ENCODE peak calls at places on chromosomes 1 and 21, in six cellular contexts. I is tibial artery; O is NT2/D1; A is stimulated activated naive CD4-positive, alpha-beta T cell; C is MCF 10A; G is OCI-LY7. D is an unnamed sample.

GRCh38 chr1:66282343-66282852 is 251.6 kb upstream of the SGIP1 start:
- DNase-seq in I (no peak), O (no peak), A (peak), C (peak), G (peak), D (no peak)

GRCh38 chr21:29271927-29272333 is 26.8 kb upstream of the BACH1 start:
- DNase-seq in I (no peak), O (no peak), A (no peak), C (no peak), G (no peak), D (no peak)

GRCh38 chr21:33197546-33197945 is 32.2 kb upstream of the IFNAR2 start:
- DNase-seq in I (no peak), O (no peak), A (no peak), C (no peak), G (no peak), D (no peak)

GRCh38 chr1:171486048-171486519 is 754 bp downstream of the PRRC2C start:
- DNase-seq in I (no peak), O (peak), A (peak), C (peak), G (peak), D (peak)

GRCh38 chr1:205907794-205908193 is 35.5 kb downstream of the SLC26A9 start:
- DNase-seq in I (no peak), O (peak), A (no peak), C (peak), G (peak), D (no peak)

GRCh38 chr1:37682334-37682987 is 9.9 kb upstream of the CDCA8 start:
- DNase-seq in I (peak), O (peak), A (peak), C (peak), G (peak), D (peak)

GRCh38 chr1:62917805-62918204 is 133.9 kb downstream of the ATG4C start:
- DNase-seq in I (no peak), O (no peak), A (no peak), C (no peak), G (no peak), D (no peak)

GRCh38 chr1:78329475-78329874 is 161.3 kb upstream of the PTGFR start:
- DNase-seq in I (no peak), O (no peak), A (no peak), C (no peak), G (no peak), D (no peak)

GRCh38 chr1:225921734-225922709 is 2.0 kb downstream of the PYCR2 start:
- DNase-seq in I (no peak), O (no peak), A (no peak), C (peak), G (no peak), D (peak)

GRCh38 chr1:197912739-197913494 is 4.3 kb upstream of the LHX9 start:
- DNase-seq in I (no peak), O (no peak), A (no peak), C (no peak), G (no peak), D (no peak)

GRCh38 chr1:35807614-35808375 is at the start of gene AGO4:
- DNase-seq in I (peak), O (no peak), A (no peak), C (peak), G (peak), D (peak)

GRCh38 chr1:67683736-67684525 is 1.1 kb upstream of the GADD45A start:
- DNase-seq in I (no peak), O (no peak), A (no peak), C (peak), G (no peak), D (no peak)

GRCh38 chr1:222071313-222071886 is 329.5 kb upstream of the DUSP10 start:
- DNase-seq in I (no peak), O (peak), A (no peak), C (no peak), G (no peak), D (no peak)

GRCh38 chr1:232378266-232379041 is 251.5 kb downstream of the SIPA1L2 start:
- DNase-seq in I (no peak), O (no peak), A (no peak), C (no peak), G (no peak), D (no peak)

GRCh38 chr1:28129150-28129549 is 40.7 kb upstream of the EYA3 start:
- DNase-seq in I (no peak), O (no peak), A (no peak), C (peak), G (no peak), D (no peak)

GRCh38 chr1:202858789-202859414 is 30.0 kb downstream of the RABIF start:
- DNase-seq in I (no peak), O (no peak), A (no peak), C (no peak), G (no peak), D (no peak)

GRCh38 chr1:161707503-161707902 is 474 bp downstream of the FCRLA start:
- DNase-seq in I (no peak), O (no peak), A (no peak), C (no peak), G (no peak), D (no peak)

GRCh38 chr1:205013683-205014367 is 29.2 kb upstream of the CNTN2 start:
- DNase-seq in I (no peak), O (peak), A (no peak), C (peak), G (no peak), D (no peak)

GRCh38 chr1:17282836-17283235 is 25.2 kb upstream of the PADI4 start:
- DNase-seq in I (no peak), O (no peak), A (no peak), C (no peak), G (no peak), D (no peak)

GRCh38 chr1:1777950-1778826 is at the start of gene NADK:
- DNase-seq in I (peak), O (no peak), A (peak), C (peak), G (peak), D (peak)

GRCh38 chr1:22117238-22117637 is 25.7 kb downstream of the WNT4 start:
- DNase-seq in I (no peak), O (no peak), A (no peak), C (no peak), G (no peak), D (no peak)

GRCh38 chr1:235972316-235973090 is 92.4 kb downstream of the NID1 start:
- DNase-seq in I (no peak), O (no peak), A (no peak), C (no peak), G (peak), D (no peak)

GRCh38 chr1:204464701-204465100 is 29.9 kb downstream of the PIK3C2B start:
- DNase-seq in I (no peak), O (no peak), A (no peak), C (no peak), G (no peak), D (no peak)

GRCh38 chr1:67256291-67257172 is 51.1 kb upstream of the IL12RB2 start:
- DNase-seq in I (no peak), O (peak), A (no peak), C (peak), G (no peak), D (no peak)

GRCh38 chr1:247210062-247210385 is 38.2 kb upstream of the ZNF124 start:
- DNase-seq in I (no peak), O (no peak), A (no peak), C (peak), G (no peak), D (no peak)

GRCh38 chr1:1116701-1117468 is 996 bp upstream of the C1orf159 start:
- DNase-seq in I (peak), O (no peak), A (no peak), C (no peak), G (no peak), D (no peak)

GRCh38 chr1:63799810-63800209 is 26.0 kb downstream of the ROR1 start:
- DNase-seq in I (no peak), O (no peak), A (no peak), C (no peak), G (no peak), D (no peak)

GRCh38 chr1:11158720-11159321 is 30.3 kb upstream of the ANGPTL7 start:
- DNase-seq in I (no peak), O (no peak), A (no peak), C (peak), G (no peak), D (no peak)

GRCh38 chr1:116178837-116179236 is 67.6 kb downstream of the MAB21L3 start:
- DNase-seq in I (no peak), O (no peak), A (no peak), C (no peak), G (no peak), D (no peak)

GRCh38 chr21:36478207-36478701 is 1.7 kb downstream of the CLDN14 start:
- DNase-seq in I (no peak), O (no peak), A (no peak), C (peak), G (no peak), D (no peak)

GRCh38 chr1:210792250-210792649 is 341.7 kb downstream of the KCNH1 start:
- DNase-seq in I (no peak), O (no peak), A (no peak), C (no peak), G (no peak), D (no peak)

GRCh38 chr1:18256318-18257235 is 149.0 kb downstream of the IGSF21 start:
- DNase-seq in I (no peak), O (peak), A (no peak), C (peak), G (peak), D (no peak)

GRCh38 chr1:230375795-230376194 is 50.3 kb downstream of the PGBD5 start:
- DNase-seq in I (no peak), O (no peak), A (no peak), C (no peak), G (no peak), D (no peak)

GRCh38 chr1:115428262-115428661 is 90.2 kb upstream of the NGF start:
- DNase-seq in I (no peak), O (no peak), A (no peak), C (no peak), G (no peak), D (no peak)

GRCh38 chr1:19010995-19011696 is 54.7 kb upstream of the IFFO2 start:
- DNase-seq in I (peak), O (peak), A (peak), C (peak), G (no peak), D (peak)

GRCh38 chr1:52296345-52296744 is 69.7 kb downstream of the CC2D1B start:
- DNase-seq in I (no peak), O (no peak), A (no peak), C (peak), G (peak), D (no peak)

GRCh38 chr1:116508984-116509980 is 61.5 kb downstream of the CD58 start:
- DNase-seq in I (no peak), O (no peak), A (no peak), C (peak), G (no peak), D (no peak)

GRCh38 chr1:82062206-82062605 is 261.5 kb downstream of the ADGRL2 start:
- DNase-seq in I (no peak), O (no peak), A (no peak), C (no peak), G (no peak), D (no peak)

GRCh38 chr1:99613716-99614115 is 32.2 kb upstream of the PALMD start:
- DNase-seq in I (no peak), O (no peak), A (no peak), C (no peak), G (no peak), D (no peak)

GRCh38 chr1:22791736-22792325 is 81.2 kb downstream of the EPHB2 start:
- DNase-seq in I (no peak), O (no peak), A (no peak), C (no peak), G (no peak), D (no peak)